ENCODE peak calls at places on chromosome 15, in ten cellular contexts. S is Caco-2; A is A673; Z is activated CD8-positive, alpha-beta T cell treated with anti-CD3 and anti-CD28 coated beads for 36 hours; F is lung; P is body of pancreas; H is GM23338; U is WTC11; N is neural crest cell; D is mesothelial cell of epicardium. O is an unnamed sample.
A peak's percentile ranks its signal among the peaks of the same experiment; 100 is the strongest.

GRCh38 chr15:89019436-89019835 is 68.8 kb upstream of the ABHD2 start:
- DNase-seq in S (no peak), H (no peak), Z (no peak), P (no peak), F (no peak), N (no peak), D (no peak), U (no peak), A (no peak), O (no peak)

GRCh38 chr15:61155741-61156700 is 73.1 kb downstream of the RORA start:
- DNase-seq in N (no peak), H (peak; percentile 50), S (no peak), U (no peak), P (peak; percentile 13), Z (no peak), F (no peak), D (no peak), A (peak; percentile 92), O (no peak)

GRCh38 chr15:39426552-39427532 is 154.0 kb upstream of the THBS1 start:
- DNase-seq in N (no peak), S (no peak), P (no peak), F (peak; percentile 54), U (no peak), H (no peak), Z (peak; percentile 96), A (no peak), D (no peak), O (no peak)

GRCh38 chr15:96948981-96949380 is 618.5 kb downstream of the NR2F2 start:
- DNase-seq in N (no peak), S (no peak), A (peak; percentile 42), F (no peak), Z (no peak), D (no peak), U (no peak), H (no peak), P (no peak), O (no peak)

GRCh38 chr15:73383310-73384185 is 14.8 kb upstream of the HCN4 start:
- DNase-seq in P (no peak), S (no peak), N (no peak), D (no peak), F (no peak), Z (no peak), U (no peak), A (no peak), H (no peak), O (no peak)

GRCh38 chr15:88091444-88092016 is 165.0 kb downstream of the NTRK3 start:
- DNase-seq in D (no peak), H (no peak), P (no peak), N (no peak), Z (no peak), U (no peak), A (no peak), S (no peak), F (no peak), O (no peak)

GRCh38 chr15:58555168-58556027 is 123.6 kb downstream of the LIPC start:
- DNase-seq in N (no peak), F (no peak), Z (no peak), D (peak; percentile 36), U (no peak), S (peak; percentile 50), P (no peak), A (no peak), H (peak; percentile 68), O (no peak)

GRCh38 chr15:79035814-79036213 is 54.8 kb downstream of the RASGRF1 start:
- DNase-seq in A (no peak), H (peak; percentile 41), S (no peak), P (no peak), F (no peak), N (no peak), U (no peak), Z (no peak), D (no peak), O (no peak)

DNA sequence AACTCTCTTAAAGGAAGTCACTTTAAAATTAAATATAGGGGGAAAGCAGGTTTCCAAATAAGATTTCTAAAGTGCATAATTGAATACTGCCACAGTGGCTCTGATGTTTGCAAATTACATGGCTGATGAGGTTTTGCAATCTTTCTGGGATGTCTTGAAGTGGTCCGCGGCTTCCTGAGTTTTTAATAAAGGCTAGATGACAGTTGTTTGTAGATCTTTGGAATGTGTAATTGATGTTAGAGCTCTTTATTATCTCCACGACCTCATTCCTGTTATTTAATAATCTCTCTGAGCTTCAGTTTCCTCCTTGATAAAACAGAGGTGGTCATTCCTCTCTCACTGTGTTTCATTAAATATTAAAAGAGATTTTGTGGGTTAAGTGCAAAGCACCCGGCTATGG is 27.0 kb upstream of the CEMIP start:
- DNase-seq in U (no peak), F (no peak), Z (no peak), A (no peak), S (no peak), D (no peak), P (no peak), H (no peak), N (no peak), O (no peak)
- TF ChIP-seq CTCF in U (no peak), F (no peak), Z (no peak), A (no peak), S (no peak), D (no peak), P (no peak), H (no peak), N (no peak), O (no peak)

DNA sequence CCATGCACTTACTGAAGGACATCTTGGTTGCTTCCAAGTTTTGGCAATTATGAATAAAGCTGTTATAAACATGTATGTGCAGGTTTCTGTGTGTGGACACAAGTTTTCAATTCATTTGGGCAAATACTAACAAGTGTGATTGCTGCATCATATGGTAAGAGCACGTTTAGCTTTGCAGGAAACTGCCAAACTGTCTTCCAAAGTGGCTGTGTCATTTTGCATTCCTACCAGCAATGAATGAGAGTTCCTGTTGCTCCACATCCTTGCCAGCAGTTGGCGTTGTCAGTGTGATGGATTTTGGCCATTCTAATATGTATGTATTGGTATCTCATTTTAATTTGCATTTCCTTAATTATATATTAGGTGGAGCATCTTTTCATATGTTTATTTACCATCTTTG is 280.1 kb downstream of the SV2B start:
- DNase-seq in P (no peak), F (no peak), A (no peak), D (no peak), H (no peak), Z (no peak), S (no peak), U (no peak), N (no peak), O (no peak)
- TF ChIP-seq CTCF in P (no peak), F (no peak), A (no peak), D (no peak), H (no peak), Z (no peak), S (no peak), U (no peak), N (no peak), O (no peak)

GRCh38 chr15:83208357-83208661 is 686 bp upstream of the HDGFL3 start:
- DNase-seq in F (no peak), D (no peak), S (no peak), N (no peak), H (peak; percentile 81), U (no peak), A (no peak), P (no peak), Z (no peak), O (no peak)

GRCh38 chr15:83210619-83211018 is 3.0 kb upstream of the HDGFL3 start:
- DNase-seq in Z (no peak), N (no peak), U (no peak), A (no peak), P (peak; percentile 55), F (no peak), H (no peak), S (no peak), D (peak; percentile 61), O (no peak)

GRCh38 chr15:83207622-83208356 is at the start of gene HDGFL3:
- DNase-seq in D (peak; percentile 63), Z (peak; percentile 76), N (peak; percentile 60), A (peak; percentile 71), U (peak; percentile 60), P (peak; percentile 59), S (peak; percentile 53), F (peak; percentile 49), H (peak; percentile 75), O (peak; percentile 79)

GRCh38 chr15:83206971-83207621 is 527 bp downstream of the HDGFL3 start:
- DNase-seq in D (peak; percentile 58), F (no peak), N (peak; percentile 51), A (peak; percentile 50), P (peak; percentile 35), S (peak; percentile 44), H (peak; percentile 68), U (peak; percentile 57), Z (peak; percentile 43), O (peak; percentile 75)

DNA sequence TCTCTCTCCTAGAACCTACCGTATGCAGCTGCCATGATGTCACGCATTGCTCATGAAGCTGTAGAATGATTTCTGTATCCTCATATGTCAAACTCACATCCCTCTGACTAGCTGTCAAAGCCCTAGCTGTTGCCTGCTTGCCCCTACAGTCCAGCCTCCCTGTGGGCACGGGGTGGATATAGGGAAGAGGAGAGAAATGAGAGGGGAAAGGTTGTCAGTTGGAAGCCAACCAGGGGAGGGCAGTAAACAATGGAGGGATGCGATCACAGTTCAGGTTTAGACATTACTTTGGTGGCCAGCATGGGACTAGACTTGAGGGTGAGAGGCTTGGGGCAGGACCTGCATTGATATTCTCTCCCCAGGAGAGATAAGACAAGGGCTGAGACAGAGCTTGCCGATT is 1.7 kb upstream of the HDGFL3 start:
- DNase-seq in Z (no peak), H (peak; percentile 55), N (no peak), P (no peak), D (no peak), A (peak; percentile 11), S (no peak), U (peak; percentile 16), F (no peak), O (no peak)
- TF ChIP-seq CTCF in Z (no peak), H (peak; percentile 59), N (no peak), P (no peak), D (no peak), A (peak; percentile 10), S (no peak), U (no peak), F (no peak), O (no peak)

GRCh38 chr15:57504599-57504940 is 87.1 kb upstream of the MYZAP start:
- DNase-seq in P (peak; percentile 56), F (no peak), D (no peak), A (no peak), H (no peak), U (no peak), Z (no peak), N (no peak), S (no peak), O (no peak)

GRCh38 chr15:57507111-57507510 is 84.6 kb upstream of the MYZAP start:
- DNase-seq in U (no peak), S (no peak), F (no peak), N (no peak), Z (no peak), P (no peak), A (no peak), D (no peak), H (no peak), O (no peak)

GRCh38 chr15:57505949-57506391 is 85.7 kb upstream of the MYZAP start:
- DNase-seq in P (peak; percentile 94), D (no peak), Z (no peak), S (peak; percentile 93), A (no peak), U (no peak), H (peak; percentile 15), N (no peak), F (peak; percentile 82), O (no peak)

GRCh38 chr15:57505056-57505713 is 86.5 kb upstream of the MYZAP start:
- DNase-seq in D (no peak), A (no peak), H (no peak), S (no peak), U (no peak), N (no peak), F (no peak), P (peak; percentile 80), Z (no peak), O (no peak)

DNA sequence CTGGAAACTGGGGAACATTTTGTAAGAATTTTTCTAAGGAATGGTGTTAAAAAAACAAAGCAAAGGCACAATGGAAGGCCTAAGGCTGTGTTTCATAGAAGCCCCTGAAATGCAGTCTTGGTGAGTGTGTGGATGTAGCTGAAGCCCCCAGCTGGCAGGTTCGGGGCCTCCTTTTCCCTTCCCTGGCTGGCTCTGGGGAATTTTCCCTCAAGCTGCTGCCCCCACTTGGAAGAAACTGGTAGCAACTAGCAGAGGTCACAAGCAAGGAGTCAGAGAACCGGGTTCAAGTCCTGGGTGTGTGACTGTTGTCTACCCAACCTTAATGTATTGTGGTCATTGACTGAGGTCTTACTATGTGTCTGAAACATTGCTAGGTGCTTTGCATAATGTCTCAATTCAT is 85.3 kb upstream of the MYZAP start:
- DNase-seq in U (peak; percentile 55), H (peak; percentile 77), N (no peak), D (no peak), Z (no peak), S (peak; percentile 53), A (peak; percentile 11), F (no peak), P (no peak), O (no peak)
- TF ChIP-seq CTCF in U (no peak), H (peak; percentile 74), N (peak; percentile 41), D (no peak), Z (no peak), S (peak; percentile 27), A (peak; percentile 42), F (no peak), P (peak; percentile 21), O (no peak)

O was measured in type B pancreatic cell.